ENCODE peak calls at places on chromosomes 13 and 19, in seven cellular contexts. T is HEK293T; C is ovary; Y is foreskin fibroblast; S is breast epithelium; D is NCI-H187 treated with DMSO at 0.1 percent for 48 hours; F is activated CD4-positive, alpha-beta T cell treated with anti-CD3 and anti-CD28 coated beads, Interleukin-2, amount 10 ng/mL, durations not matched to agents 24 days and 14 days. I is an unnamed sample.
A peak's percentile ranks its signal among the peaks of the same experiment; 100 is the strongest.

GRCh38 chr19:2427323-2428026 is at the start of gene TIMM13:
- DNase-seq in T (peak; percentile 95), C (peak; percentile 96), Y (peak; percentile 93), S (peak; percentile 97), D (peak; percentile 82), F (peak; percentile 100), I (peak; percentile 83)

GRCh38 chr13:41639955-41640780 is 182.8 kb downstream of the RGCC start:
- DNase-seq in T (peak; percentile 60), C (no peak), Y (no peak), S (no peak), D (no peak), F (no peak), I (no peak)

GRCh38 chr19:51546650-51547396 is 15.4 kb upstream of the SIGLEC6 start:
- DNase-seq in T (no peak), C (no peak), Y (no peak), S (no peak), D (no peak), F (peak; percentile 63), I (no peak)

GRCh38 chr13:110044521-110045200 is 258.3 kb upstream of the IRS2 start:
- DNase-seq in T (no peak), C (no peak), Y (peak; percentile 48), S (no peak), D (peak; percentile 74), F (no peak), I (no peak)

GRCh38 chr13:91346848-91347211 is 657 bp upstream of the MIR17HG start:
- DNase-seq in T (peak; percentile 55), C (peak; percentile 14), Y (no peak), S (no peak), D (no peak), F (peak; percentile 86), I (peak; percentile 47)

GRCh38 chr13:43698743-43699142 is 88.0 kb downstream of the ENOX1 start:
- DNase-seq in T (no peak), C (no peak), Y (peak; percentile 14), S (no peak), D (no peak), F (no peak), I (peak; percentile 20)

GRCh38 chr13:105196052-105196451 is 1339.4 kb downstream of the EFNB2 start:
- DNase-seq in T (no peak), C (no peak), Y (no peak), S (no peak), D (no peak), F (no peak), I (peak; percentile 63)

GRCh38 chr13:83819611-83820010 is 62.7 kb downstream of the SLITRK1 start:
- DNase-seq in T (no peak), C (no peak), Y (no peak), S (no peak), D (no peak), F (no peak), I (no peak)

GRCh38 chr19:3479819-3480215 is 508 bp downstream of the SMIM24 start:
- DNase-seq in T (peak; percentile 72), C (no peak), Y (no peak), S (no peak), D (no peak), F (peak; percentile 82), I (no peak)

GRCh38 chr13:112781881-112782361 is 92.1 kb downstream of the ATP11A start:
- DNase-seq in T (no peak), C (no peak), Y (no peak), S (no peak), D (no peak), F (no peak), I (no peak)

GRCh38 chr19:17020380-17020779 is 6.2 kb downstream of the CPAMD8 start:
- DNase-seq in T (no peak), C (no peak), Y (no peak), S (no peak), D (no peak), F (no peak), I (no peak)

GRCh38 chr13:62473944-62474237 is 1058.2 kb upstream of the PCDH20 start:
- DNase-seq in T (no peak), C (no peak), Y (no peak), S (no peak), D (no peak), F (no peak), I (no peak)

GRCh38 chr19:42528354-42529247 is at the start of gene CEACAM1:
- DNase-seq in T (no peak), C (no peak), Y (no peak), S (peak; percentile 72), D (no peak), F (peak; percentile 90), I (peak; percentile 32)

GRCh38 chr13:51644649-51645048 is 60.4 kb downstream of the WDFY2 start:
- DNase-seq in T (no peak), C (no peak), Y (no peak), S (no peak), D (no peak), F (no peak), I (peak; percentile 28)

GRCh38 chr19:17765069-17765618 is 13.9 kb downstream of the FCHO1 start:
- DNase-seq in T (no peak), C (no peak), Y (no peak), S (peak; percentile 44), D (no peak), F (no peak), I (peak; percentile 39)

GRCh38 chr19:3483226-3483628 is at the start of gene SMIM44:
- DNase-seq in T (no peak), C (no peak), Y (no peak), S (no peak), D (no peak), F (no peak), I (no peak)

GRCh38 chr13:98632971-98633370 is 56.1 kb upstream of the STK24 start:
- DNase-seq in T (no peak), C (no peak), Y (no peak), S (no peak), D (no peak), F (no peak), I (peak; percentile 29)

GRCh38 chr13:113656831-113657671 is 947 bp downstream of the ATP4B start:
- DNase-seq in T (no peak), C (no peak), Y (no peak), S (no peak), D (no peak), F (no peak), I (no peak)

GRCh38 chr13:52925775-52926285 is 77.4 kb upstream of the PCDH8 start:
- DNase-seq in T (no peak), C (no peak), Y (peak; percentile 0), S (peak; percentile 87), D (no peak), F (no peak), I (peak; percentile 84)

GRCh38 chr19:40658031-40658430 is 32.4 kb downstream of the NUMBL start:
- DNase-seq in T (no peak), C (no peak), Y (no peak), S (no peak), D (no peak), F (no peak), I (no peak)

GRCh38 chr13:21822029-21822428 is 151.2 kb downstream of the FGF9 start:
- DNase-seq in T (no peak), C (no peak), Y (no peak), S (no peak), D (no peak), F (no peak), I (no peak)

GRCh38 chr13:51728275-51728673 is 75.7 kb downstream of the DHRS12 start:
- DNase-seq in T (no peak), C (no peak), Y (no peak), S (no peak), D (no peak), F (no peak), I (no peak)

GRCh38 chr13:46975173-46975572 is 78.3 kb upstream of the HTR2A start:
- DNase-seq in T (no peak), C (no peak), Y (no peak), S (no peak), D (no peak), F (no peak), I (no peak)

GRCh38 chr19:23070353-23070781 is 46.5 kb upstream of the ZNF730 start:
- DNase-seq in T (no peak), C (peak; percentile 61), Y (peak; percentile 23), S (peak; percentile 28), D (no peak), F (no peak), I (no peak)

GRCh38 chr13:20624213-20624612 is 57.3 kb downstream of the IFT88 start:
- DNase-seq in T (no peak), C (no peak), Y (no peak), S (no peak), D (no peak), F (no peak), I (no peak)

GRCh38 chr13:113969973-113970611 is 3.8 kb downstream of the C13orf46 start:
- DNase-seq in T (no peak), C (no peak), Y (no peak), S (peak; percentile 84), D (no peak), F (no peak), I (no peak)

GRCh38 chr13:77305276-77305675 is 21.6 kb downstream of the MYCBP2 start:
- DNase-seq in T (no peak), C (no peak), Y (no peak), S (no peak), D (no peak), F (no peak), I (no peak)